ENCODE peak calls at places on chromosome 6, in seven cellular contexts. P is naive B cell, N is iPS-NIHi11, W is LoVo, H is NCI-H526 treated with DMSO at 0.1 percent for 48 hours, F is AG08395, T is bronchial epithelial cell. G is an unnamed sample.

GRCh38 chr6:71134929-71135642 is 153.5 kb upstream of the OGFRL1 start:
- DNase-seq in P (no peak), N (no peak), W (no peak), H (no peak), F (no peak), T (no peak), G (no peak)

GRCh38 chr6:30013296-30013922 is 47.7 kb upstream of the POLR1H start:
- DNase-seq in P (peak; percentile 35), N (peak; percentile 66), W (no peak), H (no peak), F (peak; percentile 45), T (no peak), G (no peak)

GRCh38 chr6:5126214-5126613 is 41.1 kb downstream of the PPP1R3G start:
- DNase-seq in P (no peak), N (no peak), W (no peak), H (no peak), F (peak; percentile 31), T (no peak), G (no peak)

GRCh38 chr6:33013608-33014007 is 4.2 kb upstream of the HLA-DOA start:
- DNase-seq in P (no peak), N (no peak), W (no peak), H (no peak), F (no peak), T (no peak), G (no peak)

GRCh38 chr6:110875548-110876169 is 1.1 kb downstream of the AMD1 start:
- DNase-seq in P (peak; percentile 71), N (peak; percentile 33), W (peak; percentile 46), H (peak; percentile 33), F (peak; percentile 22), T (no peak), G (peak; percentile 76)

GRCh38 chr6:148177589-148178233 is 164.9 kb upstream of the SASH1 start:
- DNase-seq in P (no peak), N (peak; percentile 64), W (peak; percentile 41), H (peak; percentile 15), F (peak; percentile 64), T (peak; percentile 37), G (peak; percentile 52)

GRCh38 chr6:65935412-65935811 is 228.4 kb upstream of the EYS start:
- DNase-seq in P (no peak), N (no peak), W (no peak), H (no peak), F (no peak), T (no peak), G (no peak)

GRCh38 chr6:73969982-73970960 is 274.3 kb downstream of the CD109 start:
- DNase-seq in P (no peak), N (peak; percentile 60), W (peak; percentile 41), H (peak; percentile 21), F (peak; percentile 56), T (peak; percentile 70), G (peak; percentile 64)

GRCh38 chr6:88920777-88921728 is 42.4 kb downstream of the RNGTT start:
- DNase-seq in P (no peak), N (no peak), W (no peak), H (no peak), F (no peak), T (no peak), G (no peak)

G was measured in hepatocyte.